ENCODE peak calls at places on chromosomes 13 and 19, in eight cellular contexts. One of them, this sample, is unnamed.

GRCh38 chr13:38226496-38226895 is 123.2 kb upstream of the UFM1 start:
- DNase-seq in fibroblast of lung: no peak
- DNase-seq in naive thymus-derived CD4-positive, alpha-beta T cell: no peak
- DNase-seq in Peyer's patch: no peak
- DNase-seq in aorta: no peak
- DNase-seq in pancreas: no peak
- DNase-seq in cardiac muscle cell: no peak
- DNase-seq in ovary: no peak
- DNase-seq in this sample: no peak

GRCh38 chr13:60268203-60268555 is 104.5 kb upstream of the DIAPH3 start:
- DNase-seq in fibroblast of lung: no peak
- DNase-seq in naive thymus-derived CD4-positive, alpha-beta T cell: no peak
- DNase-seq in Peyer's patch: no peak
- DNase-seq in aorta: no peak
- DNase-seq in pancreas: no peak
- DNase-seq in cardiac muscle cell: peak
- DNase-seq in ovary: no peak
- DNase-seq in this sample: no peak

GRCh38 chr13:101399365-101399764 is 16.9 kb downstream of the NALCN start:
- DNase-seq in fibroblast of lung: no peak
- DNase-seq in naive thymus-derived CD4-positive, alpha-beta T cell: no peak
- DNase-seq in Peyer's patch: no peak
- DNase-seq in aorta: no peak
- DNase-seq in pancreas: no peak
- DNase-seq in cardiac muscle cell: no peak
- DNase-seq in ovary: no peak
- DNase-seq in this sample: no peak

GRCh38 chr19:46411088-46412033 is 2.0 kb downstream of the CCDC8 start:
- DNase-seq in fibroblast of lung: no peak
- DNase-seq in naive thymus-derived CD4-positive, alpha-beta T cell: no peak
- DNase-seq in Peyer's patch: no peak
- DNase-seq in aorta: no peak
- DNase-seq in pancreas: no peak
- DNase-seq in cardiac muscle cell: no peak
- DNase-seq in ovary: peak
- DNase-seq in this sample: no peak

GRCh38 chr13:98411013-98411412 is 165.9 kb downstream of the STK24 start:
- DNase-seq in fibroblast of lung: no peak
- DNase-seq in naive thymus-derived CD4-positive, alpha-beta T cell: no peak
- DNase-seq in Peyer's patch: no peak
- DNase-seq in aorta: no peak
- DNase-seq in pancreas: no peak
- DNase-seq in cardiac muscle cell: no peak
- DNase-seq in ovary: no peak
- DNase-seq in this sample: no peak

GRCh38 chr19:36245210-36246005 is 30.5 kb downstream of the ZNF146 start:
- DNase-seq in fibroblast of lung: peak
- DNase-seq in naive thymus-derived CD4-positive, alpha-beta T cell: no peak
- DNase-seq in Peyer's patch: no peak
- DNase-seq in aorta: no peak
- DNase-seq in pancreas: no peak
- DNase-seq in cardiac muscle cell: no peak
- DNase-seq in ovary: peak
- DNase-seq in this sample: no peak

GRCh38 chr19:37817180-37817911 is 38.0 kb upstream of the ZNF573 start:
- DNase-seq in fibroblast of lung: peak
- DNase-seq in naive thymus-derived CD4-positive, alpha-beta T cell: peak
- DNase-seq in Peyer's patch: peak
- DNase-seq in aorta: peak
- DNase-seq in pancreas: peak
- DNase-seq in cardiac muscle cell: peak
- DNase-seq in ovary: peak
- DNase-seq in this sample: peak

GRCh38 chr13:34502011-34502410 is 440.1 kb upstream of the NBEA start:
- DNase-seq in fibroblast of lung: no peak
- DNase-seq in naive thymus-derived CD4-positive, alpha-beta T cell: no peak
- DNase-seq in Peyer's patch: no peak
- DNase-seq in aorta: no peak
- DNase-seq in pancreas: no peak
- DNase-seq in cardiac muscle cell: no peak
- DNase-seq in ovary: no peak
- DNase-seq in this sample: no peak

GRCh38 chr19:3061214-3062161 is 807 bp downstream of the TLE5 start:
- DNase-seq in fibroblast of lung: peak
- DNase-seq in naive thymus-derived CD4-positive, alpha-beta T cell: peak
- DNase-seq in Peyer's patch: peak
- DNase-seq in aorta: peak
- DNase-seq in pancreas: peak
- DNase-seq in cardiac muscle cell: peak
- DNase-seq in ovary: peak
- DNase-seq in this sample: no peak

GRCh38 chr19:54551293-54551692 is 22.3 kb upstream of the LILRA2 start:
- DNase-seq in fibroblast of lung: no peak
- DNase-seq in naive thymus-derived CD4-positive, alpha-beta T cell: no peak
- DNase-seq in Peyer's patch: no peak
- DNase-seq in aorta: no peak
- DNase-seq in pancreas: no peak
- DNase-seq in cardiac muscle cell: no peak
- DNase-seq in ovary: no peak
- DNase-seq in this sample: no peak

GRCh38 chr19:50357178-50358100 is 8.0 kb downstream of the NAPSA start:
- DNase-seq in fibroblast of lung: peak
- DNase-seq in naive thymus-derived CD4-positive, alpha-beta T cell: peak
- DNase-seq in Peyer's patch: peak
- DNase-seq in aorta: peak
- DNase-seq in pancreas: peak
- DNase-seq in cardiac muscle cell: peak
- DNase-seq in ovary: peak
- DNase-seq in this sample: peak

GRCh38 chr19:4064551-4065260 is 2.0 kb downstream of the ZBTB7A start:
- DNase-seq in fibroblast of lung: peak
- DNase-seq in naive thymus-derived CD4-positive, alpha-beta T cell: no peak
- DNase-seq in Peyer's patch: peak
- DNase-seq in aorta: peak
- DNase-seq in pancreas: peak
- DNase-seq in cardiac muscle cell: peak
- DNase-seq in ovary: peak
- DNase-seq in this sample: no peak

GRCh38 chr19:38298841-38299680 is 5.0 kb upstream of the C19orf33 start:
- DNase-seq in fibroblast of lung: peak
- DNase-seq in naive thymus-derived CD4-positive, alpha-beta T cell: no peak
- DNase-seq in Peyer's patch: no peak
- DNase-seq in aorta: no peak
- DNase-seq in pancreas: no peak
- DNase-seq in cardiac muscle cell: no peak
- DNase-seq in ovary: no peak
- DNase-seq in this sample: no peak

GRCh38 chr13:99995503-99996176 is 14.1 kb downstream of the ZIC2 start:
- DNase-seq in fibroblast of lung: peak
- DNase-seq in naive thymus-derived CD4-positive, alpha-beta T cell: no peak
- DNase-seq in Peyer's patch: no peak
- DNase-seq in aorta: no peak
- DNase-seq in pancreas: no peak
- DNase-seq in cardiac muscle cell: no peak
- DNase-seq in ovary: no peak
- DNase-seq in this sample: no peak

GRCh38 chr13:50909605-50910482 is at the start of gene RNASEH2B:
- DNase-seq in fibroblast of lung: peak
- DNase-seq in naive thymus-derived CD4-positive, alpha-beta T cell: peak
- DNase-seq in Peyer's patch: peak
- DNase-seq in aorta: peak
- DNase-seq in pancreas: peak
- DNase-seq in cardiac muscle cell: peak
- DNase-seq in ovary: peak
- DNase-seq in this sample: peak

GRCh38 chr19:3370728-3371591 is 4.6 kb downstream of the NFIC start:
- DNase-seq in fibroblast of lung: no peak
- DNase-seq in naive thymus-derived CD4-positive, alpha-beta T cell: no peak
- DNase-seq in Peyer's patch: no peak
- DNase-seq in aorta: no peak
- DNase-seq in pancreas: no peak
- DNase-seq in cardiac muscle cell: no peak
- DNase-seq in ovary: peak
- DNase-seq in this sample: no peak

GRCh38 chr13:100734194-100734720 is 59.7 kb upstream of the TMTC4 start:
- DNase-seq in fibroblast of lung: no peak
- DNase-seq in naive thymus-derived CD4-positive, alpha-beta T cell: no peak
- DNase-seq in Peyer's patch: no peak
- DNase-seq in aorta: no peak
- DNase-seq in pancreas: no peak
- DNase-seq in cardiac muscle cell: no peak
- DNase-seq in ovary: no peak
- DNase-seq in this sample: no peak

GRCh38 chr19:2186071-2186846 is 22.5 kb downstream of the DOT1L start:
- DNase-seq in fibroblast of lung: peak
- DNase-seq in naive thymus-derived CD4-positive, alpha-beta T cell: no peak
- DNase-seq in Peyer's patch: no peak
- DNase-seq in aorta: peak
- DNase-seq in pancreas: peak
- DNase-seq in cardiac muscle cell: peak
- DNase-seq in ovary: peak
- DNase-seq in this sample: peak

GRCh38 chr19:3098515-3099346 is 4.6 kb downstream of the GNA11 start:
- DNase-seq in fibroblast of lung: peak
- DNase-seq in naive thymus-derived CD4-positive, alpha-beta T cell: no peak
- DNase-seq in Peyer's patch: peak
- DNase-seq in aorta: peak
- DNase-seq in pancreas: peak
- DNase-seq in cardiac muscle cell: no peak
- DNase-seq in ovary: no peak
- DNase-seq in this sample: no peak

GRCh38 chr19:38035515-38036495 is 128.8 kb downstream of the SIPA1L3 start:
- DNase-seq in fibroblast of lung: no peak
- DNase-seq in naive thymus-derived CD4-positive, alpha-beta T cell: no peak
- DNase-seq in Peyer's patch: no peak
- DNase-seq in aorta: peak
- DNase-seq in pancreas: no peak
- DNase-seq in cardiac muscle cell: no peak
- DNase-seq in ovary: no peak
- DNase-seq in this sample: no peak

GRCh38 chr13:111490611-111491010 is 170.2 kb downstream of the TEX29 start:
- DNase-seq in fibroblast of lung: no peak
- DNase-seq in naive thymus-derived CD4-positive, alpha-beta T cell: no peak
- DNase-seq in Peyer's patch: no peak
- DNase-seq in aorta: no peak
- DNase-seq in pancreas: no peak
- DNase-seq in cardiac muscle cell: no peak
- DNase-seq in ovary: no peak
- DNase-seq in this sample: no peak

GRCh38 chr13:24271611-24272451 is 37.5 kb upstream of the C1QTNF9 start:
- DNase-seq in fibroblast of lung: peak
- DNase-seq in naive thymus-derived CD4-positive, alpha-beta T cell: no peak
- DNase-seq in Peyer's patch: peak
- DNase-seq in aorta: peak
- DNase-seq in pancreas: peak
- DNase-seq in cardiac muscle cell: no peak
- DNase-seq in ovary: peak
- DNase-seq in this sample: peak
- H3K4me3 ChIP-seq in fibroblast of lung: peak
- H3K4me3 ChIP-seq in naive thymus-derived CD4-positive, alpha-beta T cell: peak
- H3K4me3 ChIP-seq in Peyer's patch: peak
- H3K4me3 ChIP-seq in aorta: peak
- H3K4me3 ChIP-seq in pancreas: no peak
- H3K4me3 ChIP-seq in cardiac muscle cell: no peak
- H3K4me3 ChIP-seq in ovary: peak
- H3K4me3 ChIP-seq in this sample: peak

GRCh38 chr19:48964205-48965032 is 690 bp upstream of the FTL start:
- DNase-seq in fibroblast of lung: peak
- DNase-seq in naive thymus-derived CD4-positive, alpha-beta T cell: no peak
- DNase-seq in Peyer's patch: peak
- DNase-seq in aorta: no peak
- DNase-seq in pancreas: peak
- DNase-seq in cardiac muscle cell: peak
- DNase-seq in ovary: peak
- DNase-seq in this sample: no peak
- H3K4me3 ChIP-seq in fibroblast of lung: no peak
- H3K4me3 ChIP-seq in naive thymus-derived CD4-positive, alpha-beta T cell: peak
- H3K4me3 ChIP-seq in Peyer's patch: peak
- H3K4me3 ChIP-seq in aorta: peak
- H3K4me3 ChIP-seq in pancreas: peak
- H3K4me3 ChIP-seq in cardiac muscle cell: peak
- H3K4me3 ChIP-seq in ovary: peak
- H3K4me3 ChIP-seq in this sample: peak

DNA sequence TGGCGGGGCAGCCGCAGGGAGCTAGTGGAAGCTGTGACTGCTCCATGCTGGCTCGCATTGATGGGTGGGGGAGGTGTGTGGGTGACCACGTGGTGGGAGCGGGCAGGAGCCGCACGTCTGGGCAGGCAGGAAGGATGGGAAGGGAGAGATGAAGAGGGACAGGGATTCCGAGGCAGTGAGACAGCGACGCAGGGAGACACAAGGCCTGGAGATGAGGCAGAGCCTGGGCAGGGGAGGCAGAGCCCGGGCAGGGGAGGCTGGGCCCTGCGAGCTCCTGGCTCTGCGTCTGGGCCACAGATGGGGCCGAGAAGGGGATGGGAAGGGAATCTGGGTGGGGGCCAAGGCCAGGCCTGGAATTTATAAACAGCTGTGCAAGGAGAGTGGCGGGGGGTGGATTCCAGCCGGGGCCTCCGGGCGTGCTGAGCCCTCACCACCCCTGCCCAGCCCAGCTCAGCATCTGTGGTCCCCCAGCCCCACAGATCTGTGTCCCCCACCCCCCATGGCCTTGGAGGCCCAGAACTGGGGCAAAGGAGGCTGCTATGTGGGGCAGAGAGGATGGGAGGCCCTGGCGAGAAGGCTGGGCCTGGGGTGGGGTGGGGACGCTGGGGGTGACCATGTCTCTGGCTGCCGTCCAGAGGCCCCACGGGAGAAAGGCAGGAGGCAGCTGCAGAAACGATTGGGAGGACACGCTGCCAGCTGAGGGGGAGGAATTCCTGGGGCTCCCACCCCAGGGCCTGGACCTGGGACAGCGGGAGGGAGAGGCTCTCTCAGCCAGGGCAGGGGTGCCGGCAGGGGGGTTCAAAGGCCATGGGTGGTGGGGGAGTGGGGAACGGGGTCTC is 6.0 kb downstream of the EHD2 start:
- DNase-seq in fibroblast of lung: peak
- DNase-seq in naive thymus-derived CD4-positive, alpha-beta T cell: no peak
- DNase-seq in Peyer's patch: no peak
- DNase-seq in aorta: peak
- DNase-seq in pancreas: peak
- DNase-seq in cardiac muscle cell: peak
- DNase-seq in ovary: peak
- DNase-seq in this sample: peak
- H3K4me3 ChIP-seq in fibroblast of lung: peak
- H3K4me3 ChIP-seq in naive thymus-derived CD4-positive, alpha-beta T cell: no peak
- H3K4me3 ChIP-seq in Peyer's patch: no peak
- H3K4me3 ChIP-seq in aorta: no peak
- H3K4me3 ChIP-seq in pancreas: no peak
- H3K4me3 ChIP-seq in cardiac muscle cell: no peak
- H3K4me3 ChIP-seq in ovary: peak
- H3K4me3 ChIP-seq in this sample: peak

DNA sequence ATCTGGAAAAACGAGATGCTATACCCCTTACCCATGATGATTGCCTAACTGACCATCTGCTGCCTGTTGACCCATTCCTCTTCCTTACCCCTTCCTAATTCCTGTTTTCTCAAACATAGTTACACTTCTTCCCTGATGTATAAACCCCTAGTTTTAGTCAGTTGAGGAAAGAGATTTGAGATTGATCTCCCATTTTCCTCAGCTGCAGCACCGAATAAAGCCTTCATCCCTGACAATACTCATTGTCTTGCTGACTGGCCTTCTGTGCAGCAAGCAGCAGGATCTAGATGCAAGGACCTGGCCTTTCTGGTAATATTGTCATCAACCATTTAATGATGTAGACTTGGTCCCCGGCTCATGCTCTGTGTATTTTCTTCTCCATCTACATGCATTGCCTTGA is 999 bp upstream of the ZNF264 start:
- DNase-seq in fibroblast of lung: no peak
- DNase-seq in naive thymus-derived CD4-positive, alpha-beta T cell: no peak
- DNase-seq in Peyer's patch: no peak
- DNase-seq in aorta: no peak
- DNase-seq in pancreas: no peak
- DNase-seq in cardiac muscle cell: no peak
- DNase-seq in ovary: no peak
- DNase-seq in this sample: no peak
- H3K4me3 ChIP-seq in fibroblast of lung: no peak
- H3K4me3 ChIP-seq in naive thymus-derived CD4-positive, alpha-beta T cell: peak
- H3K4me3 ChIP-seq in Peyer's patch: no peak
- H3K4me3 ChIP-seq in aorta: no peak
- H3K4me3 ChIP-seq in pancreas: no peak
- H3K4me3 ChIP-seq in cardiac muscle cell: no peak
- H3K4me3 ChIP-seq in ovary: no peak
- H3K4me3 ChIP-seq in this sample: no peak

This sample was measured in breast epithelium.